ENCODE peak calls at places on chromosomes 4 and X, in seven cellular contexts. One of them, this sample, is unnamed.

GRCh38 chr4:157804986-157805385 is 367.8 kb downstream of the GASK1B start:
- DNase-seq in endothelial cell: no peak
- DNase-seq in iris pigment epithelial cell: peak
- DNase-seq in activated effector memory CD4-positive, alpha-beta T cell treated with Interleukin-2 at 50 U/mL for 16 hours: no peak
- DNase-seq in tibial nerve: no peak
- DNase-seq in activated B cell treated with CpG ODN at 0.5 μM for 24 hours: no peak
- DNase-seq in anterior cingulate cortex: no peak
- DNase-seq in this sample: peak

GRCh38 chr4:22653752-22654151 is 39.0 kb upstream of the GBA3 start:
- DNase-seq in iris pigment epithelial cell: no peak
- DNase-seq in activated effector memory CD4-positive, alpha-beta T cell treated with Interleukin-2 at 50 U/mL for 16 hours: no peak
- DNase-seq in activated B cell treated with CpG ODN at 0.5 μM for 24 hours: no peak
- DNase-seq in anterior cingulate cortex: no peak
- DNase-seq in endothelial cell: no peak
- DNase-seq in tibial nerve: no peak
- DNase-seq in this sample: peak

GRCh38 chr4:34105311-34105710 is 2139.0 kb downstream of the ARAP2 start:
- DNase-seq in anterior cingulate cortex: no peak
- DNase-seq in tibial nerve: no peak
- DNase-seq in iris pigment epithelial cell: peak
- DNase-seq in activated effector memory CD4-positive, alpha-beta T cell treated with Interleukin-2 at 50 U/mL for 16 hours: no peak
- DNase-seq in endothelial cell: no peak
- DNase-seq in activated B cell treated with CpG ODN at 0.5 μM for 24 hours: no peak
- DNase-seq in this sample: peak

GRCh38 chr4:136424052-136424451 is 1108.2 kb downstream of the PCDH18 start:
- DNase-seq in iris pigment epithelial cell: no peak
- DNase-seq in anterior cingulate cortex: no peak
- DNase-seq in activated B cell treated with CpG ODN at 0.5 μM for 24 hours: no peak
- DNase-seq in activated effector memory CD4-positive, alpha-beta T cell treated with Interleukin-2 at 50 U/mL for 16 hours: no peak
- DNase-seq in tibial nerve: no peak
- DNase-seq in endothelial cell: no peak
- DNase-seq in this sample: no peak

GRCh38 chr4:68372588-68372987 is 22.7 kb upstream of the YTHDC1 start:
- DNase-seq in endothelial cell: no peak
- DNase-seq in iris pigment epithelial cell: peak
- DNase-seq in activated B cell treated with CpG ODN at 0.5 μM for 24 hours: no peak
- DNase-seq in anterior cingulate cortex: no peak
- DNase-seq in tibial nerve: no peak
- DNase-seq in activated effector memory CD4-positive, alpha-beta T cell treated with Interleukin-2 at 50 U/mL for 16 hours: no peak
- DNase-seq in this sample: peak

GRCh38 chr4:7854697-7855370 is 84.8 kb downstream of the AFAP1 start:
- DNase-seq in anterior cingulate cortex: no peak
- DNase-seq in endothelial cell: no peak
- DNase-seq in tibial nerve: no peak
- DNase-seq in iris pigment epithelial cell: peak
- DNase-seq in activated B cell treated with CpG ODN at 0.5 μM for 24 hours: no peak
- DNase-seq in activated effector memory CD4-positive, alpha-beta T cell treated with Interleukin-2 at 50 U/mL for 16 hours: peak
- DNase-seq in this sample: no peak

GRCh38 chr4:110669663-110670062 is 46.8 kb upstream of the PITX2 start:
- DNase-seq in iris pigment epithelial cell: no peak
- DNase-seq in tibial nerve: no peak
- DNase-seq in anterior cingulate cortex: no peak
- DNase-seq in endothelial cell: no peak
- DNase-seq in activated effector memory CD4-positive, alpha-beta T cell treated with Interleukin-2 at 50 U/mL for 16 hours: no peak
- DNase-seq in activated B cell treated with CpG ODN at 0.5 μM for 24 hours: no peak
- DNase-seq in this sample: no peak

GRCh38 chr4:40190465-40190864 is 6.4 kb upstream of the RHOH start:
- DNase-seq in activated B cell treated with CpG ODN at 0.5 μM for 24 hours: no peak
- DNase-seq in anterior cingulate cortex: no peak
- DNase-seq in iris pigment epithelial cell: no peak
- DNase-seq in tibial nerve: no peak
- DNase-seq in activated effector memory CD4-positive, alpha-beta T cell treated with Interleukin-2 at 50 U/mL for 16 hours: no peak
- DNase-seq in endothelial cell: no peak
- DNase-seq in this sample: no peak

GRCh38 chr4:71379126-71379525 is 40.3 kb downstream of the SLC4A4 start:
- DNase-seq in activated effector memory CD4-positive, alpha-beta T cell treated with Interleukin-2 at 50 U/mL for 16 hours: no peak
- DNase-seq in anterior cingulate cortex: no peak
- DNase-seq in endothelial cell: no peak
- DNase-seq in activated B cell treated with CpG ODN at 0.5 μM for 24 hours: no peak
- DNase-seq in tibial nerve: no peak
- DNase-seq in iris pigment epithelial cell: no peak
- DNase-seq in this sample: no peak

GRCh38 chrX:72276478-72276953 is 532 bp downstream of the RPS4X start:
- DNase-seq in anterior cingulate cortex: no peak
- DNase-seq in activated B cell treated with CpG ODN at 0.5 μM for 24 hours: no peak
- DNase-seq in iris pigment epithelial cell: no peak
- DNase-seq in tibial nerve: no peak
- DNase-seq in activated effector memory CD4-positive, alpha-beta T cell treated with Interleukin-2 at 50 U/mL for 16 hours: no peak
- DNase-seq in endothelial cell: no peak
- DNase-seq in this sample: no peak

GRCh38 chr4:60913026-60913425 is 287.1 kb upstream of the ADGRL3 start:
- DNase-seq in activated B cell treated with CpG ODN at 0.5 μM for 24 hours: no peak
- DNase-seq in endothelial cell: no peak
- DNase-seq in iris pigment epithelial cell: no peak
- DNase-seq in anterior cingulate cortex: no peak
- DNase-seq in activated effector memory CD4-positive, alpha-beta T cell treated with Interleukin-2 at 50 U/mL for 16 hours: no peak
- DNase-seq in tibial nerve: no peak
- DNase-seq in this sample: no peak

GRCh38 chrX:114178126-114178525 is 405.8 kb upstream of the HTR2C start:
- DNase-seq in iris pigment epithelial cell: no peak
- DNase-seq in anterior cingulate cortex: no peak
- DNase-seq in activated effector memory CD4-positive, alpha-beta T cell treated with Interleukin-2 at 50 U/mL for 16 hours: no peak
- DNase-seq in activated B cell treated with CpG ODN at 0.5 μM for 24 hours: no peak
- DNase-seq in endothelial cell: no peak
- DNase-seq in tibial nerve: no peak
- DNase-seq in this sample: no peak

GRCh38 chrX:38636949-38637819 is 75.8 kb downstream of the TSPAN7 start:
- DNase-seq in activated B cell treated with CpG ODN at 0.5 μM for 24 hours: no peak
- DNase-seq in endothelial cell: no peak
- DNase-seq in activated effector memory CD4-positive, alpha-beta T cell treated with Interleukin-2 at 50 U/mL for 16 hours: no peak
- DNase-seq in tibial nerve: no peak
- DNase-seq in iris pigment epithelial cell: no peak
- DNase-seq in anterior cingulate cortex: peak
- DNase-seq in this sample: no peak

GRCh38 chrX:77946571-77946970 is 22.9 kb downstream of the PGAM4 start:
- DNase-seq in activated effector memory CD4-positive, alpha-beta T cell treated with Interleukin-2 at 50 U/mL for 16 hours: no peak
- DNase-seq in endothelial cell: no peak
- DNase-seq in anterior cingulate cortex: no peak
- DNase-seq in iris pigment epithelial cell: no peak
- DNase-seq in activated B cell treated with CpG ODN at 0.5 μM for 24 hours: no peak
- DNase-seq in tibial nerve: no peak
- DNase-seq in this sample: no peak

GRCh38 chr4:86450189-86450588 is 90.3 kb upstream of the MAPK10 start:
- DNase-seq in endothelial cell: no peak
- DNase-seq in activated B cell treated with CpG ODN at 0.5 μM for 24 hours: no peak
- DNase-seq in iris pigment epithelial cell: no peak
- DNase-seq in tibial nerve: no peak
- DNase-seq in activated effector memory CD4-positive, alpha-beta T cell treated with Interleukin-2 at 50 U/mL for 16 hours: no peak
- DNase-seq in anterior cingulate cortex: no peak
- DNase-seq in this sample: no peak

GRCh38 chr4:26839534-26839951 is 21.1 kb upstream of the STIM2 start:
- DNase-seq in activated B cell treated with CpG ODN at 0.5 μM for 24 hours: no peak
- DNase-seq in activated effector memory CD4-positive, alpha-beta T cell treated with Interleukin-2 at 50 U/mL for 16 hours: no peak
- DNase-seq in endothelial cell: no peak
- DNase-seq in tibial nerve: no peak
- DNase-seq in anterior cingulate cortex: peak
- DNase-seq in iris pigment epithelial cell: no peak
- DNase-seq in this sample: no peak

GRCh38 chr4:113394730-113395530 is 345.5 kb downstream of the ANK2 start:
- DNase-seq in activated effector memory CD4-positive, alpha-beta T cell treated with Interleukin-2 at 50 U/mL for 16 hours: peak
- DNase-seq in iris pigment epithelial cell: peak
- DNase-seq in tibial nerve: peak
- DNase-seq in activated B cell treated with CpG ODN at 0.5 μM for 24 hours: no peak
- DNase-seq in endothelial cell: peak
- DNase-seq in anterior cingulate cortex: peak
- DNase-seq in this sample: peak

GRCh38 chr4:14744346-14744745 is 257.9 kb upstream of the CPEB2 start:
- DNase-seq in anterior cingulate cortex: no peak
- DNase-seq in activated B cell treated with CpG ODN at 0.5 μM for 24 hours: no peak
- DNase-seq in tibial nerve: no peak
- DNase-seq in activated effector memory CD4-positive, alpha-beta T cell treated with Interleukin-2 at 50 U/mL for 16 hours: no peak
- DNase-seq in iris pigment epithelial cell: no peak
- DNase-seq in endothelial cell: no peak
- DNase-seq in this sample: no peak

GRCh38 chrX:73850124-73851013 is 287.4 kb downstream of the CHIC1 start:
- DNase-seq in activated B cell treated with CpG ODN at 0.5 μM for 24 hours: no peak
- DNase-seq in anterior cingulate cortex: peak
- DNase-seq in iris pigment epithelial cell: peak
- DNase-seq in endothelial cell: peak
- DNase-seq in activated effector memory CD4-positive, alpha-beta T cell treated with Interleukin-2 at 50 U/mL for 16 hours: no peak
- DNase-seq in tibial nerve: no peak
- DNase-seq in this sample: peak

GRCh38 chr4:122764808-122765189 is 32.3 kb downstream of the BBS12 start:
- DNase-seq in activated B cell treated with CpG ODN at 0.5 μM for 24 hours: no peak
- DNase-seq in endothelial cell: no peak
- DNase-seq in tibial nerve: no peak
- DNase-seq in iris pigment epithelial cell: peak
- DNase-seq in activated effector memory CD4-positive, alpha-beta T cell treated with Interleukin-2 at 50 U/mL for 16 hours: no peak
- DNase-seq in anterior cingulate cortex: no peak
- DNase-seq in this sample: peak

GRCh38 chrX:47540754-47541538 is 20.1 kb upstream of the ARAF start:
- DNase-seq in tibial nerve: peak
- DNase-seq in activated B cell treated with CpG ODN at 0.5 μM for 24 hours: no peak
- DNase-seq in activated effector memory CD4-positive, alpha-beta T cell treated with Interleukin-2 at 50 U/mL for 16 hours: no peak
- DNase-seq in iris pigment epithelial cell: peak
- DNase-seq in anterior cingulate cortex: peak
- DNase-seq in endothelial cell: peak
- DNase-seq in this sample: peak

GRCh38 chr4:122341906-122342305 is 36.9 kb upstream of the ADAD1 start:
- DNase-seq in iris pigment epithelial cell: peak
- DNase-seq in anterior cingulate cortex: no peak
- DNase-seq in activated effector memory CD4-positive, alpha-beta T cell treated with Interleukin-2 at 50 U/mL for 16 hours: no peak
- DNase-seq in activated B cell treated with CpG ODN at 0.5 μM for 24 hours: no peak
- DNase-seq in tibial nerve: no peak
- DNase-seq in endothelial cell: no peak
- DNase-seq in this sample: peak

GRCh38 chr4:138037716-138038115 is 204.4 kb downstream of the SLC7A11 start:
- DNase-seq in activated B cell treated with CpG ODN at 0.5 μM for 24 hours: no peak
- DNase-seq in endothelial cell: no peak
- DNase-seq in iris pigment epithelial cell: peak
- DNase-seq in activated effector memory CD4-positive, alpha-beta T cell treated with Interleukin-2 at 50 U/mL for 16 hours: no peak
- DNase-seq in tibial nerve: no peak
- DNase-seq in anterior cingulate cortex: no peak
- DNase-seq in this sample: no peak

GRCh38 chr4:39565925-39566630 is 38.8 kb upstream of the UGDH start:
- DNase-seq in anterior cingulate cortex: no peak
- DNase-seq in activated effector memory CD4-positive, alpha-beta T cell treated with Interleukin-2 at 50 U/mL for 16 hours: no peak
- DNase-seq in activated B cell treated with CpG ODN at 0.5 μM for 24 hours: no peak
- DNase-seq in iris pigment epithelial cell: peak
- DNase-seq in endothelial cell: no peak
- DNase-seq in tibial nerve: no peak
- DNase-seq in this sample: peak

GRCh38 chrX:106932960-106933537 is 12.8 kb downstream of the CLDN2 start:
- DNase-seq in activated B cell treated with CpG ODN at 0.5 μM for 24 hours: no peak
- DNase-seq in iris pigment epithelial cell: peak
- DNase-seq in tibial nerve: no peak
- DNase-seq in endothelial cell: no peak
- DNase-seq in activated effector memory CD4-positive, alpha-beta T cell treated with Interleukin-2 at 50 U/mL for 16 hours: no peak
- DNase-seq in anterior cingulate cortex: no peak
- DNase-seq in this sample: peak

GRCh38 chr4:140094701-140095420 is 59.1 kb downstream of the MAML3 start:
- DNase-seq in activated B cell treated with CpG ODN at 0.5 μM for 24 hours: peak
- DNase-seq in endothelial cell: peak
- DNase-seq in tibial nerve: peak
- DNase-seq in anterior cingulate cortex: peak
- DNase-seq in iris pigment epithelial cell: no peak
- DNase-seq in activated effector memory CD4-positive, alpha-beta T cell treated with Interleukin-2 at 50 U/mL for 16 hours: peak
- DNase-seq in this sample: no peak